ENCODE peak calls at places on chromosome 5, in six cellular contexts. Q is HEK293T, I is islet precursor cell, N is NCI-H146, V is colonic mucosa, H is smooth muscle cell of the brain vasculature. D is an unnamed sample.

GRCh38 chr5:168015506-168015905 is 275.9 kb upstream of the WWC1 start:
- DNase-seq in I (no peak), V (no peak), N (no peak), Q (no peak), H (no peak), D (no peak)

GRCh38 chr5:73729329-73729728 is 103.3 kb downstream of the ARHGEF28 start:
- DNase-seq in V (no peak), Q (no peak), N (no peak), I (no peak), H (peak; percentile 7), D (no peak)

GRCh38 chr5:169287529-169287928 is 13.4 kb downstream of the SLIT3 start:
- DNase-seq in Q (no peak), H (no peak), N (no peak), V (no peak), I (no peak), D (no peak)

GRCh38 chr5:78813906-78814518 is 165.4 kb upstream of the LHFPL2 start:
- DNase-seq in H (no peak), I (no peak), N (no peak), Q (no peak), V (no peak), D (no peak)

GRCh38 chr5:131209506-131210191 is 38.9 kb downstream of the LYRM7 start:
- DNase-seq in N (peak; percentile 26), I (no peak), Q (no peak), H (no peak), V (peak; percentile 46), D (no peak)

GRCh38 chr5:16616536-16617271 is at the start of gene RETREG1:
- DNase-seq in Q (peak; percentile 52), I (peak; percentile 76), V (peak; percentile 76), H (no peak), N (peak; percentile 80), D (peak; percentile 64)

GRCh38 chr5:134435525-134435924 is 23.8 kb upstream of the CDKN2AIPNL start:
- DNase-seq in Q (no peak), V (no peak), H (no peak), I (peak; percentile 87), N (no peak), D (no peak)

GRCh38 chr5:96439477-96440184 is 6.6 kb upstream of the PCSK1 start:
- DNase-seq in I (no peak), N (no peak), H (no peak), Q (no peak), V (no peak), D (no peak)

GRCh38 chr5:52531105-52531504 is 256.6 kb upstream of the ITGA1 start:
- DNase-seq in I (no peak), N (no peak), V (no peak), Q (no peak), H (no peak), D (no peak)

GRCh38 chr5:44665101-44665701 is 143.5 kb upstream of the MRPS30 start:
- DNase-seq in H (no peak), N (no peak), I (no peak), Q (no peak), V (no peak), D (no peak)

GRCh38 chr5:54753034-54753433 is 232.4 kb downstream of the ESM1 start:
- DNase-seq in Q (no peak), V (no peak), N (no peak), H (no peak), I (no peak), D (no peak)

GRCh38 chr5:172881691-172882370 is 47.8 kb downstream of the ERGIC1 start:
- DNase-seq in V (no peak), Q (no peak), I (peak; percentile 85), N (no peak), H (no peak), D (peak; percentile 51)

D was measured in K562.